ENCODE peak calls at places on chromosomes 5 and 9, in five cellular contexts. M is stimulated activated CD8-positive, alpha-beta memory T cell treated with anti-CD3 and anti-CD28 coated beads, Interleukin-2, amount 100 ng/mL, for 48 hours; G is mesendoderm; B is stimulated activated effector memory CD8-positive, alpha-beta T cell treated with anti-CD3 and anti-CD28 coated beads, Interleukin-12 subunit alpha, Interleukin-12 subunit beta, amount 100 ng/mL, for 72 hours; F is IMR-90. T is an unnamed sample.

GRCh38 chr5:158209219-158209908 is 350.4 kb upstream of the CLINT1 start:
- DNase-seq in M (no peak), G (no peak), B (no peak), F (no peak), T (no peak)

GRCh38 chr5:72474117-72474915 is 32.9 kb downstream of the ZNF366 start:
- DNase-seq in M (no peak), G (no peak), B (no peak), F (peak), T (no peak)

GRCh38 chr5:91074615-91075014 is 308.5 kb downstream of the ARRDC3 start:
- DNase-seq in M (no peak), G (peak), B (no peak), F (peak), T (no peak)

GRCh38 chr5:170623576-170624181 is 119.9 kb downstream of the KCNIP1 start:
- DNase-seq in M (peak), G (peak), B (no peak), F (peak), T (peak)

GRCh38 chr5:136064510-136064909 is 35.7 kb downstream of the TGFBI start:
- DNase-seq in M (no peak), G (no peak), B (no peak), F (no peak), T (peak)

GRCh38 chr5:109907189-109907588 is 217.5 kb downstream of the MAN2A1 start:
- DNase-seq in M (no peak), G (peak), B (no peak), F (no peak), T (no peak)

GRCh38 chr9:91714020-91714721 is 235.9 kb downstream of the ROR2 start:
- DNase-seq in M (no peak), G (peak), B (no peak), F (peak), T (peak)

GRCh38 chr9:88733651-88734470 is 198.9 kb downstream of the NXNL2 start:
- DNase-seq in M (no peak), G (no peak), B (no peak), F (peak), T (no peak)

GRCh38 chr9:70949239-70949638 is 172.2 kb downstream of the TRPM3 start:
- DNase-seq in M (no peak), G (no peak), B (no peak), F (no peak), T (no peak)

GRCh38 chr9:68780735-68781134 is 75.7 kb downstream of the PIP5K1B start:
- DNase-seq in M (no peak), G (no peak), B (no peak), F (peak), T (no peak)

GRCh38 chr5:14364576-14365472 is 216.8 kb upstream of the OTULINL start:
- DNase-seq in M (no peak), G (peak), B (no peak), F (no peak), T (peak)

GRCh38 chr5:167944121-167944858 is 347.2 kb upstream of the WWC1 start:
- DNase-seq in M (no peak), G (no peak), B (no peak), F (no peak), T (no peak)

GRCh38 chr5:67350600-67351315 is 154.2 kb upstream of the CD180 start:
- DNase-seq in M (no peak), G (no peak), B (no peak), F (no peak), T (no peak)

GRCh38 chr9:36828574-36829141 is 205.4 kb downstream of the PAX5 start:
- DNase-seq in M (no peak), G (no peak), B (no peak), F (no peak), T (no peak)

GRCh38 chr9:114047717-114048116 is 30.4 kb downstream of the AMBP start:
- DNase-seq in M (no peak), G (peak), B (no peak), F (no peak), T (peak)

GRCh38 chr5:1565737-1566734 is 42.3 kb upstream of the LPCAT1 start:
- DNase-seq in M (no peak), G (no peak), B (no peak), F (no peak), T (peak)

GRCh38 chr5:58924306-58924705 is 341.4 kb downstream of the RAB3C start:
- DNase-seq in M (no peak), G (no peak), B (no peak), F (no peak), T (no peak)

GRCh38 chr5:91898865-91899264 is 515.7 kb upstream of the ARRDC3 start:
- DNase-seq in M (no peak), G (no peak), B (no peak), F (no peak), T (no peak)

GRCh38 chr5:75235711-75236110 is 967 bp downstream of the ANKRD31 start:
- DNase-seq in M (no peak), G (no peak), B (no peak), F (no peak), T (no peak)

GRCh38 chr5:40428129-40428528 is 251.6 kb upstream of the PTGER4 start:
- DNase-seq in M (no peak), G (no peak), B (no peak), F (peak), T (no peak)